ENCODE peak calls at places on chromosomes 11 and 22, in five cellular contexts. One of them, this sample, is unnamed.

GRCh38 chr11:87466228-87466627 is 428.5 kb downstream of the TMEM135 start:
- DNase-seq in mammary epithelial cell: no peak
- DNase-seq in GM23338: no peak
- DNase-seq in endothelial cell of umbilical vein: no peak
- DNase-seq in HCT116: no peak
- DNase-seq in this sample: no peak

GRCh38 chr11:62242021-62242420 is at the start of gene SCGB1D2:
- DNase-seq in GM23338: peak
- DNase-seq in HCT116: no peak
- DNase-seq in endothelial cell of umbilical vein: no peak
- DNase-seq in mammary epithelial cell: peak
- DNase-seq in this sample: no peak

GRCh38 chr11:30326911-30327310 is 4.0 kb downstream of the ARL14EP start:
- DNase-seq in HCT116: no peak
- DNase-seq in GM23338: no peak
- DNase-seq in endothelial cell of umbilical vein: no peak
- DNase-seq in mammary epithelial cell: no peak
- DNase-seq in this sample: no peak

GRCh38 chr22:18056161-18056666 is 21.6 kb upstream of the PEX26 start:
- DNase-seq in GM23338: no peak
- DNase-seq in mammary epithelial cell: peak
- DNase-seq in HCT116: no peak
- DNase-seq in endothelial cell of umbilical vein: peak
- DNase-seq in this sample: no peak

GRCh38 chr11:70049045-70049444 is 29.1 kb upstream of the ANO1 start:
- DNase-seq in mammary epithelial cell: no peak
- DNase-seq in HCT116: no peak
- DNase-seq in endothelial cell of umbilical vein: no peak
- DNase-seq in GM23338: no peak
- DNase-seq in this sample: no peak

GRCh38 chr11:72534859-72535547 is 100.7 kb upstream of the CLPB start:
- DNase-seq in mammary epithelial cell: no peak
- DNase-seq in HCT116: peak
- DNase-seq in endothelial cell of umbilical vein: no peak
- DNase-seq in GM23338: peak
- DNase-seq in this sample: no peak

GRCh38 chr11:67996622-67997459 is 7.1 kb downstream of the UNC93B1 start:
- DNase-seq in mammary epithelial cell: no peak
- DNase-seq in endothelial cell of umbilical vein: peak
- DNase-seq in HCT116: peak
- DNase-seq in GM23338: peak
- DNase-seq in this sample: peak

GRCh38 chr22:38070250-38070921 is 13.2 kb downstream of the PICK1 start:
- DNase-seq in mammary epithelial cell: no peak
- DNase-seq in HCT116: no peak
- DNase-seq in GM23338: no peak
- DNase-seq in endothelial cell of umbilical vein: no peak
- DNase-seq in this sample: no peak

GRCh38 chr22:37242395-37242918 is 1.6 kb downstream of the RAC2 start:
- DNase-seq in GM23338: no peak
- DNase-seq in HCT116: no peak
- DNase-seq in mammary epithelial cell: peak
- DNase-seq in endothelial cell of umbilical vein: peak
- DNase-seq in this sample: no peak

GRCh38 chr22:49996192-49996531 is 16.4 kb downstream of the IL17REL start:
- DNase-seq in mammary epithelial cell: no peak
- DNase-seq in endothelial cell of umbilical vein: no peak
- DNase-seq in HCT116: no peak
- DNase-seq in GM23338: no peak
- DNase-seq in this sample: no peak

GRCh38 chr22:20206709-20207215 is 55.9 kb upstream of the CCDC188 start:
- DNase-seq in endothelial cell of umbilical vein: peak
- DNase-seq in GM23338: no peak
- DNase-seq in mammary epithelial cell: peak
- DNase-seq in HCT116: no peak
- DNase-seq in this sample: no peak

GRCh38 chr11:22685111-22685510 is 18.7 kb downstream of the GAS2 start:
- DNase-seq in GM23338: no peak
- DNase-seq in HCT116: no peak
- DNase-seq in mammary epithelial cell: no peak
- DNase-seq in endothelial cell of umbilical vein: no peak
- DNase-seq in this sample: no peak

GRCh38 chr11:35066029-35066428 is 72.9 kb upstream of the CD44 start:
- DNase-seq in endothelial cell of umbilical vein: no peak
- DNase-seq in GM23338: no peak
- DNase-seq in mammary epithelial cell: no peak
- DNase-seq in HCT116: no peak
- DNase-seq in this sample: no peak

GRCh38 chr22:29344137-29344536 is 28.6 kb upstream of the RASL10A start:
- DNase-seq in GM23338: no peak
- DNase-seq in mammary epithelial cell: peak
- DNase-seq in HCT116: peak
- DNase-seq in endothelial cell of umbilical vein: no peak
- DNase-seq in this sample: peak

GRCh38 chr11:2276999-2277328 is 6.6 kb upstream of the ASCL2 start:
- DNase-seq in endothelial cell of umbilical vein: no peak
- DNase-seq in GM23338: no peak
- DNase-seq in mammary epithelial cell: no peak
- DNase-seq in HCT116: no peak
- DNase-seq in this sample: no peak

GRCh38 chr11:14973621-14974020 is 1.5 kb upstream of the CALCA start:
- DNase-seq in GM23338: peak
- DNase-seq in HCT116: no peak
- DNase-seq in endothelial cell of umbilical vein: no peak
- DNase-seq in mammary epithelial cell: no peak
- DNase-seq in this sample: peak

GRCh38 chr11:95289378-95289777 is 58.4 kb upstream of the SESN3 start:
- DNase-seq in HCT116: peak
- DNase-seq in endothelial cell of umbilical vein: no peak
- DNase-seq in mammary epithelial cell: peak
- DNase-seq in GM23338: no peak
- DNase-seq in this sample: no peak

GRCh38 chr11:74212533-74212932 is 41.4 kb downstream of the PPME1 start:
- DNase-seq in mammary epithelial cell: no peak
- DNase-seq in GM23338: peak
- DNase-seq in endothelial cell of umbilical vein: no peak
- DNase-seq in HCT116: no peak
- DNase-seq in this sample: no peak

GRCh38 chr11:44006882-44007495 is 40.8 kb upstream of the ACCSL start:
- DNase-seq in endothelial cell of umbilical vein: no peak
- DNase-seq in GM23338: no peak
- DNase-seq in mammary epithelial cell: no peak
- DNase-seq in HCT116: no peak
- DNase-seq in this sample: no peak

GRCh38 chr11:36564376-36565032 is 3.3 kb upstream of the RAG1 start:
- DNase-seq in mammary epithelial cell: peak
- DNase-seq in endothelial cell of umbilical vein: peak
- DNase-seq in GM23338: peak
- DNase-seq in HCT116: peak
- DNase-seq in this sample: peak

GRCh38 chr11:70067591-70068341 is 10.4 kb upstream of the ANO1 start:
- DNase-seq in GM23338: peak
- DNase-seq in mammary epithelial cell: peak
- DNase-seq in endothelial cell of umbilical vein: no peak
- DNase-seq in HCT116: peak
- DNase-seq in this sample: no peak

GRCh38 chr11:16867097-16867496 is 128.7 kb downstream of the C11orf58 start:
- DNase-seq in HCT116: no peak
- DNase-seq in endothelial cell of umbilical vein: no peak
- DNase-seq in mammary epithelial cell: peak
- DNase-seq in GM23338: no peak
- DNase-seq in this sample: no peak

GRCh38 chr11:120109531-120109930 is 28.4 kb downstream of the TRIM29 start:
- DNase-seq in endothelial cell of umbilical vein: no peak
- DNase-seq in mammary epithelial cell: no peak
- DNase-seq in HCT116: no peak
- DNase-seq in GM23338: no peak
- DNase-seq in this sample: no peak

GRCh38 chr11:110908401-110909106 is 196.3 kb upstream of the ARHGAP20 start:
- DNase-seq in GM23338: no peak
- DNase-seq in HCT116: no peak
- DNase-seq in mammary epithelial cell: peak
- DNase-seq in endothelial cell of umbilical vein: no peak
- DNase-seq in this sample: no peak

GRCh38 chr11:134372536-134372935 is 39.5 kb downstream of the B3GAT1 start:
- DNase-seq in GM23338: no peak
- DNase-seq in mammary epithelial cell: no peak
- DNase-seq in HCT116: no peak
- DNase-seq in endothelial cell of umbilical vein: no peak
- DNase-seq in this sample: no peak

GRCh38 chr22:47207846-47208554 is 445.6 kb downstream of the TBC1D22A start:
- DNase-seq in endothelial cell of umbilical vein: no peak
- DNase-seq in HCT116: no peak
- DNase-seq in mammary epithelial cell: no peak
- DNase-seq in GM23338: no peak
- DNase-seq in this sample: no peak

GRCh38 chr11:71222318-71223080 is 29.9 kb downstream of the SHANK2 start:
- DNase-seq in mammary epithelial cell: no peak
- DNase-seq in HCT116: no peak
- DNase-seq in endothelial cell of umbilical vein: no peak
- DNase-seq in GM23338: no peak
- DNase-seq in this sample: no peak

GRCh38 chr11:93738647-93739081 is 2.6 kb downstream of the TAF1D start:
- DNase-seq in GM23338: no peak
- DNase-seq in mammary epithelial cell: peak
- DNase-seq in endothelial cell of umbilical vein: peak
- DNase-seq in HCT116: no peak
- DNase-seq in this sample: no peak

GRCh38 chr11:76329084-76329648 is 51.8 kb downstream of the THAP12 start:
- DNase-seq in endothelial cell of umbilical vein: no peak
- DNase-seq in mammary epithelial cell: no peak
- DNase-seq in HCT116: peak
- DNase-seq in GM23338: peak
- DNase-seq in this sample: no peak

DNA sequence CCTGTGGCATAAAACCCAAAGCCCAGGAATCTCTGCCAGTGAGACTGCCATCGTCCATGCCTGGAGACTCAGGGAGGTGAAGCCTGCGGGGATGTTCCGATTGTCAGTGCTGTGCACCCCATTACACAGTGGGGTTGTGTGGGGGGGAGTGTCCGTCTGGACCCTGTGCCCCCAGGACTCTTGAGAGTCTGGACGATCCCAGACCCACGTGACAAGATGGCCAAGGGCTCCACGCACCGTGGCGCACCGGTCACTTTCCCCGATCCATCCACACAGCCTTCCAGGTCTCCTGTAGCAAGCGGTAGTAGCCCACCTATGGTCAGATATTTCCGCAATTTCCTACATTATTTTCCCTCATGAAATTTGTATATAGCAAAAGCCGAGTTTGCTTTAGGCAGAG is 20.9 kb upstream of the NRGN start:
- DNase-seq in GM23338: no peak
- DNase-seq in endothelial cell of umbilical vein: no peak
- DNase-seq in HCT116: no peak
- DNase-seq in mammary epithelial cell: no peak
- DNase-seq in this sample: no peak
- TF ChIP-seq EZH2 in GM23338: peak
- TF ChIP-seq EZH2 in endothelial cell of umbilical vein: no peak
- TF ChIP-seq EZH2 in HCT116: no peak
- TF ChIP-seq EZH2 in mammary epithelial cell: no peak
- TF ChIP-seq EZH2 in this sample: no peak

GRCh38 chr11:131129474-131129873 is 213.2 kb upstream of the SNX19 start:
- DNase-seq in HCT116: no peak
- DNase-seq in GM23338: no peak
- DNase-seq in endothelial cell of umbilical vein: no peak
- DNase-seq in mammary epithelial cell: no peak
- DNase-seq in this sample: no peak
- TF ChIP-seq EZH2 in HCT116: no peak
- TF ChIP-seq EZH2 in GM23338: no peak
- TF ChIP-seq EZH2 in endothelial cell of umbilical vein: no peak
- TF ChIP-seq EZH2 in mammary epithelial cell: no peak
- TF ChIP-seq EZH2 in this sample: no peak

GRCh38 chr22:48754611-48755331 is 1072.9 kb downstream of the BRD1 start:
- DNase-seq in GM23338: no peak
- DNase-seq in HCT116: no peak
- DNase-seq in mammary epithelial cell: no peak
- DNase-seq in endothelial cell of umbilical vein: no peak
- DNase-seq in this sample: no peak

GRCh38 chr22:48757581-48757980 is 1070.1 kb downstream of the BRD1 start:
- DNase-seq in mammary epithelial cell: no peak
- DNase-seq in GM23338: no peak
- DNase-seq in HCT116: no peak
- DNase-seq in endothelial cell of umbilical vein: no peak
- DNase-seq in this sample: no peak

GRCh38 chr22:48758021-48758561 is 1069.6 kb downstream of the BRD1 start:
- DNase-seq in HCT116: no peak
- DNase-seq in GM23338: no peak
- DNase-seq in mammary epithelial cell: no peak
- DNase-seq in endothelial cell of umbilical vein: no peak
- DNase-seq in this sample: no peak

GRCh38 chr22:48755332-48755949 is 1072.2 kb downstream of the BRD1 start:
- DNase-seq in endothelial cell of umbilical vein: no peak
- DNase-seq in mammary epithelial cell: no peak
- DNase-seq in GM23338: no peak
- DNase-seq in HCT116: no peak
- DNase-seq in this sample: no peak

GRCh38 chr22:48756146-48757111 is 1071.2 kb downstream of the BRD1 start:
- DNase-seq in mammary epithelial cell: no peak
- DNase-seq in endothelial cell of umbilical vein: no peak
- DNase-seq in HCT116: no peak
- DNase-seq in GM23338: no peak
- DNase-seq in this sample: no peak
- TF ChIP-seq EZH2 in mammary epithelial cell: no peak
- TF ChIP-seq EZH2 in endothelial cell of umbilical vein: no peak
- TF ChIP-seq EZH2 in HCT116: no peak
- TF ChIP-seq EZH2 in GM23338: no peak
- TF ChIP-seq EZH2 in this sample: no peak

DNA sequence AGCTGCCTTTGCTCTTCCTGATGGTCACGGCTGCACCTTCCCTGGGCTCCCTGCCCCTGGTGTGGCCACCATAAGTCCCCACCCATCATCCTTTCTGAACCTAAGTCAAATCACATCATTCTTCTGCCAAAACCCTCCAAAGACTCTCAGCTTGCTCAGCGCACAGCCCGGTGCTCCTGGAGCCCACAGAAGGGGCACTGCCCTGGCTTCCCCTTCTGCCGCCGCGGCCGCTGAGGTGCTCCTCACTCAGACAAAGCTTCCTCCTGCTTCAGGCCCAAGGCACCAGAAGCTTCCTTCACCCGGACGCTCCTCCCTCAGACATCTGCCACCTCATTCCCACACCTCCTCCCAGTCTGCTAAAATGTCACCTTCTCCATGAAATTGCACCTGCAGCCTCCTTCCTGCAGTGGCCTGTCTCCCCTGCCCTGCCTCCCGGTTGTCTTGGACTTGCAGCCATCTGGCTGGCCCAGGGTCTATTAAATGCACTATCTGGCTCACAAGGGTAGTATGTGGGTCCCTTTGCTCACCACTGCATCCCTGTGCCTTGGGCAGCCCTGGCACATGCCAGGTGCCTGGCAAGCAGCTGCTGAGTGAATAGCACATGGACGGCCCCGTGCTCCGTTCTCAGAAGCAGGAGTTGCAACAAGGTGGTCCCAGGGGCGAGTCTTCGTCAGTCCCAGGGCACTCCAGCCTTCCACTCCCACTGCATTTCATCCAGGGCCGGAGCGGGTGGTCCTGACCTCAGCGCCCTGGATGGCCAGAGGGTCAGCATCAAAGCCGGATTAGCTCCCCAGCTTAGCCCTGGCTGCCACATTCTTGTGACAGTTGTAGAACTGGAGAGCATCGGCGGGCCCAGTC is 108.1 kb downstream of the WNT7B start:
- DNase-seq in GM23338: no peak
- DNase-seq in HCT116: no peak
- DNase-seq in mammary epithelial cell: no peak
- DNase-seq in endothelial cell of umbilical vein: no peak
- DNase-seq in this sample: no peak
- TF ChIP-seq EZH2 in GM23338: no peak
- TF ChIP-seq EZH2 in HCT116: no peak
- TF ChIP-seq EZH2 in mammary epithelial cell: no peak
- TF ChIP-seq EZH2 in endothelial cell of umbilical vein: no peak
- TF ChIP-seq EZH2 in this sample: no peak